ENCODE peak calls at places on chromosomes 11 and 22, in nine cellular contexts. I, H, Y, F, Q, A, N, M and L are unnamed samples.

GRCh38 chr11:122486793-122487495 is 168.6 kb upstream of the UBASH3B start:
- DNase-seq in I (no peak), A (no peak), M (no peak), Y (no peak), H (no peak), Q (peak), N (no peak), F (no peak), L (peak)

GRCh38 chr11:530960-531825 is 4.2 kb downstream of the HRAS start:
- DNase-seq in M (no peak), H (no peak), I (no peak), N (no peak), Q (no peak), F (no peak), A (no peak), Y (no peak), L (no peak)

GRCh38 chr22:40215266-40215665 is 37.5 kb downstream of the TNRC6B start:
- DNase-seq in F (no peak), H (no peak), I (peak), M (no peak), N (no peak), Q (no peak), A (no peak), Y (no peak), L (no peak)

GRCh38 chr22:43230983-43231723 is 44.2 kb upstream of the TTLL12 start:
- DNase-seq in Y (peak), F (peak), M (no peak), I (peak), N (peak), H (no peak), Q (peak), A (peak), L (peak)

GRCh38 chr11:1670928-1671371 is 26.0 kb upstream of the KRTAP5-6 start:
- DNase-seq in H (no peak), Y (no peak), M (no peak), N (no peak), F (no peak), Q (no peak), A (no peak), I (no peak), L (no peak)

GRCh38 chr11:2998073-2998850 is 6.1 kb upstream of the NAP1L4 start:
- DNase-seq in A (peak), N (peak), Q (no peak), M (no peak), F (no peak), H (no peak), Y (no peak), I (no peak), L (no peak)

GRCh38 chr11:131841028-131841427 is 470.6 kb downstream of the NTM start:
- DNase-seq in I (no peak), M (no peak), F (no peak), H (no peak), N (no peak), Y (no peak), A (no peak), Q (no peak), L (no peak)

GRCh38 chr11:121535122-121535796 is 82.5 kb upstream of the SORL1-AS1 start:
- DNase-seq in N (no peak), I (peak), H (no peak), A (no peak), M (no peak), Y (no peak), F (no peak), Q (no peak), L (no peak)

GRCh38 chr22:24555496-24556253 is at the start of gene SNRPD3:
- DNase-seq in N (peak), F (peak), Y (peak), H (peak), M (peak), A (peak), Q (peak), I (peak), L (peak)

GRCh38 chr22:47171441-47172221 is 409.2 kb downstream of the TBC1D22A start:
- DNase-seq in A (no peak), H (no peak), Q (no peak), N (no peak), I (no peak), F (no peak), Y (no peak), M (no peak), L (no peak)